ENCODE peak calls at places on chromosomes 13 and 19, in five cellular contexts. G is stomach, B is H1, C is prostate gland, M is K562. Q is an unnamed sample. For H3K4me1, the result is how much of the 10 kb centered on the place peaks cover.

GRCh38 chr19:4713384-4713951 is 10.2 kb downstream of the DPP9 start:
- DNase-seq in G (peak), C (peak), B (no peak), M (no peak), Q (peak)

GRCh38 chr13:110163020-110163658 is 143.8 kb downstream of the COL4A1 start:
- DNase-seq in M (no peak), G (no peak), B (no peak), C (no peak), Q (no peak)

GRCh38 chr19:35717665-35718344 is at the start of gene KMT2B:
- DNase-seq in B (no peak), G (peak), M (peak), C (no peak), Q (peak)

GRCh38 chr19:48595833-48596232 is 10.7 kb upstream of the SPACA4 start:
- DNase-seq in G (no peak), C (no peak), M (no peak), B (no peak), Q (no peak)

GRCh38 chr19:19321143-19321577 is 531 bp downstream of the MAU2 start:
- DNase-seq in G (no peak), B (no peak), C (no peak), M (peak), Q (no peak)

GRCh38 chr13:86581711-86582110 is 782.5 kb upstream of the SLITRK6 start:
- DNase-seq in C (no peak), M (no peak), B (no peak), G (no peak), Q (no peak)

GRCh38 chr13:49840266-49840665 is 47.8 kb upstream of the KPNA3 start:
- DNase-seq in G (no peak), B (no peak), M (no peak), C (no peak), Q (no peak)

GRCh38 chr13:51322826-51323225 is 16.7 kb upstream of the SERPINE3 start:
- DNase-seq in G (no peak), B (no peak), C (no peak), M (no peak), Q (no peak)

GRCh38 chr19:2491130-2491801 is 15.3 kb downstream of the GADD45B start:
- DNase-seq in M (no peak), B (no peak), G (peak), C (peak), Q (no peak)

GRCh38 chr13:60019119-60019993 is 144.4 kb downstream of the DIAPH3 start:
- DNase-seq in C (no peak), M (no peak), B (no peak), G (no peak), Q (no peak)

GRCh38 chr13:25872871-25873607 is 178.8 kb downstream of the SHISA2 start:
- DNase-seq in C (no peak), G (no peak), M (no peak), B (no peak), Q (no peak)

GRCh38 chr19:5042556-5042955 is 73.6 kb downstream of the KDM4B start:
- DNase-seq in G (no peak), B (no peak), M (no peak), C (no peak), Q (no peak)

GRCh38 chr19:7899751-7900352 is 3.8 kb upstream of the MAP2K7 start:
- DNase-seq in C (no peak), B (no peak), M (no peak), G (no peak), Q (no peak)

GRCh38 chr13:30409911-30410704 is 12.2 kb upstream of the UBE2L5 start:
- DNase-seq in C (no peak), M (no peak), G (no peak), B (no peak), Q (peak)

GRCh38 chr19:33771308-33772101 is 25.2 kb upstream of the KCTD15 start:
- DNase-seq in B (peak), G (peak), M (peak), C (peak), Q (peak)

GRCh38 chr19:14407889-14408640 is 11.1 kb downstream of the DDX39A start:
- DNase-seq in B (no peak), G (peak), C (no peak), M (no peak), Q (no peak)
- TF ChIP-seq POLR2AphosphoS5 in B (peak), G (no peak), C (no peak), M (peak), Q (no peak)

GRCh38 chr13:46386426-46386995 is 541 bp downstream of the RUBCNL start:
- DNase-seq in G (no peak), C (no peak), M (no peak), B (no peak), Q (no peak)

GRCh38 chr13:46388308-46388707 is 1.3 kb upstream of the RUBCNL start:
- DNase-seq in C (no peak), M (no peak), G (no peak), B (no peak), Q (no peak)

GRCh38 chr13:46388846-46389245 is 1.8 kb upstream of the RUBCNL start:
- DNase-seq in G (no peak), B (no peak), M (no peak), C (no peak), Q (no peak)

GRCh38 chr13:46385946-46386345 is 1.1 kb downstream of the RUBCNL start:
- DNase-seq in B (no peak), M (no peak), C (no peak), G (no peak), Q (no peak)

DNA sequence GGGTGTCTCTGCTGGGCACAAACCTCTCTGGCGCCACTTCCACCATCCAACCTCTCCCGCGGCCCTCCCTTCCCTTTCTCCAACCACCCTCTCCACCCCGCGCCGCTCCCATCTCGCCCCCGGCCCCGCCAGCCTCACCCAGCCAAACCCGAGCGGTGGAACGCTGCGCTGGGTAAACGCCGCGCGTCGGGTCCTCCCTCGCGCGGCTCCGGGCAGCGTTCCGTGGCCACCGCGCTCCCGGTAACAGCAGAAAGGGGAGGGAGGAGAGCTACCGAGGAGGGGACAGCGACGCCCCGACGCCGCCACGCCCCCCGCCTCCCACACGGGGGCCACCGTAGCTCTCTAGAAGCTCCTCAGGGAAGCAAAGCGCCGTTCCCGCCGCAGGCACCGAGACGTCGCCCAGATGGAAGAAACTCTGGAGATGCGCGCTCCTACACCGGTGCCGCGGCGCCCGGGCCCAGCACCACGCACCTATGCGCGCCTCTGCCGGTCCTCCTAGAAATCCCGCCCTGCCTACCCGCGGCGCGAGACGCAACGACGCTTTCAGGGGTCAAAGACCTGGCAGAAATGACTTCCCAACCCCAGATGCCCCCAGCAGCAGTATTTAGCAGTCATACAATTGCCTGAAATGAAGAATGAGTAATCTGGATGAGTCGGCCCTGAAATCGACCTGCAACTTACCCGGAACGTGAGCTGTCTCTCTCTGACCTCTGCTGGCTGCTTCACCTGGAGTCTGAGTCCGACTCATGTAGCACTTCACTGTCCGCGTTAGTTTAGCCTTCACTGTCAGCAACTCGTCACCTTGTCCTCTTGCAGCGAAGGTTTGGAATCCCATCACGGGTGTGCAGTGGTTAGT is at the start of gene RUBCNL:
- DNase-seq in M (no peak), C (no peak), B (no peak), G (no peak), Q (no peak)
- H3K4me1 ChIP-seq in M (under half), C (under half), B (under half), G (under half), Q (under half)

GRCh38 chr13:44141725-44142539 is 231.7 kb upstream of the SERP2 start:
- DNase-seq in B (peak), M (peak), G (peak), C (peak), Q (peak)
- TF ChIP-seq POLR2A in B (peak), M (peak), G (peak), C (peak), Q (peak)

GRCh38 chr19:56856822-56857221 is 16.3 kb upstream of the PEG3 start:
- DNase-seq in G (no peak), C (no peak), B (no peak), M (no peak), Q (no peak)
- TF ChIP-seq POLR2AphosphoS5 in G (no peak), C (no peak), B (no peak), M (no peak), Q (peak)

DNA sequence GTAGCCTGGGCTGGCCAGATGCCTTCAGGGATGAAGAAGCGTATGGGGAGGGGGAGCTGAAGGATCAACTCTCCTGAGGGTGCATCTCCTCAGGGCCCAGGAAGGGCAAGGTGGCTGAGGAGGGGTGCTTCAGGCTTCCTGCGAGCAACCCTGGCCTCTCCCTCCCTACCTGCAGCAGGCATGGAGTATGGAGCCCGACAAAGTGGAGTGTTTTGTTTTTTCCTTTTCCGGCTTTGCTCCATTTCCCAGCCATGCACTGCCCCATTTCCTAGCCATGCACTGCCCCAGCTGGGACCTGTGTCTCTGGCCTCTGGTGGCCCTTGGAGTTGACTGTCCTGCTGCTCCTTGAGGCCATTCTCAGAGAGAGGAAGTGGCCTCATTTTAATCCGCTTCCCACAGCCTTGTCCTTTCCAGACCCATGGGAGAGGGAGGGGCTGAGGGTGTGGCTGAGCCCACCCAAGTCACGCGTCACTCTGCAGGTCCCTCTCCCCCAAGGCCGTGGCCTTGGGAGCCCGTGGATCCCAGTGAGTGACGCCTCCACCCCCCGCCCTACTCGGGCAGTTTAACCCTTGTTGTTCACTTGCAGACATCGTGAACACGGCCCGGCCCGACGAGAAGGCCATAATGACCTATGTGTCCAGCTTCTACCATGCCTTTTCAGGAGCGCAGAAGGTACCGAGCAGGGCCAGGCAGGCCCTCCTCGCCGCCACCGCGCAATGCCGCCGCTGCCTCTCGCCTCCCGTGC is 34.4 kb downstream of the CAPN12 start:
- DNase-seq in M (no peak), G (no peak), B (no peak), C (no peak), Q (no peak)
- H3K4me1 ChIP-seq in M (under half), G (half or more), B (under half), C (under half), Q (half or more)

GRCh38 chr19:52962394-52963228 is at the start of gene ZNF816:
- DNase-seq in G (peak), B (peak), C (peak), M (peak), Q (peak)
- TF ChIP-seq POLR2A in G (no peak), B (peak), C (peak), M (peak), Q (no peak)

DNA sequence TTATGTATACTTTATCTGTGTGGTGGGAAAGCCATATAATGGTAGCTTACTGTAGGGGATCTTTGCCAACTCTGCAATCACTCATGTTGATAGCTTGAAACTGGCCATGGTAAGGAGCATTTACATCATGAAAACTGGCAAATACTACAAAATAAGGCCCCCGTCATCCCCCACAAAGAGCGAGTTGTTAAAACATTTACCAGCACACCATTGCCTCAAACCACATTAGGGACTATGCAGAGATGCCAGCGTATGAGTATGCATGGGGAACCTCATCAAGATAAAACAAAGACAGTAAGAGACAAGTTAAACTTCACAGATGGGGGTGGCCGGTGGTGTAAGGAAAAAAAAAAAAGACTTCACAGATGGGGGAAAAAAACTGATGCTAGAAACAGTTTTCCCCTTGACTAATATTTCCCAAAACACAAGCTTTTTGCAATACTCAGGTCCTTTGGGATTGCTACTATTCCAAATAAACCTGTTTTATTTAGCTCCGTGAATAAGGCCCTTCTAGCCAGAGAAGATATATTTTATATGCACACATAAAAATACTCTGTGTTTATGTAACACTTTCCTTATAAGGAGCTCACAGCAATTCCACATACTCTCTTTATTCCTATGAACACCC is 70.6 kb upstream of the SERP2 start:
- DNase-seq in C (no peak), B (no peak), G (no peak), M (no peak), Q (peak)
- TF ChIP-seq POLR2AphosphoS5 in C (no peak), B (no peak), G (no peak), M (no peak), Q (peak)

DNA sequence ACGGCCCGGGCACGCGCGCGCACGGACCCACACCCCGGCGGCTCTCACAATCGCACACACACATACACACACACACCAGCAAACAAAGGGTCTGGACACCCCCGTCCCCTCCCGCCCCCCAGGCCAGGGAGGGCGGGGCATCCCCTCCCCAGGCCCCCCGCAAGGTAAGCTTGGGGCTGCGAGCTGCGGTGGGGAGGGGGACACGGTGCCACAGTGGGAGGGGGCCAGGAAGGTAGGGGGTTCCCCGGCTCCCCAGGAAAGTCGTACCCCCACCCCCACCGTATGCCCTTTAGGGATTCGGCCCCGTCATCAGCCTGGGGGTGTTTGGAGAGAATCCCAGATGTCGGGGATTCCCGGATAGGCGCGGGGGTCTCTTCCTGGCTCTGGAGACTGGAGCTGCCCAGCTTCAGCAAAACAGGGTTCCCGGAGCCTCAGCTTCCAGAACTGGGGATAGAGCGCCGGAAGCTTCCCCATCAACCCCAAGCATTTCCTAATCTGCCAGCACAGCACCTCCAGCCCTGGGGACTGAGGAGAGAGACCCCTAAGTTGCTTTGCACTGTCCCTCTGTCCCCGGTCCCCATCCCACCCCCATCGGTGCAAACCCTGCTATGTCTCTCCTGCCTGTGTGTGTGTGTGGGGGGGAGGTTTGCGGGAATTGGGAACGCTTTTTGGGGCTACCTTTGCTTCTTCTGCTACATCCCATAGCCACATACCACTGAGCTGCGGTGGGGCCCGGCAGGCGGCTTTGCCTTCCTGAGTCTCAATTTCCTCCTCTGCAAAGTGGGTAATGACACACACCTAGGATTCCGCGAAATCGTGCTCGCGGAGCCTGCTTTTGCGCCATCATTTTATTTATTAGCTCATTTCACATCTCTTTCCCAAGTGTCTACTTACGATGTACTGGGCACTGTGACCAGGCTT is 1.8 kb upstream of the CDC37 start:
- DNase-seq in G (no peak), M (no peak), C (no peak), B (no peak), Q (no peak)
- H3K4me1 ChIP-seq in G (half or more), M (under half), C (under half), B (under half), Q (under half)

GRCh38 chr19:18060472-18060871 is 26.3 kb downstream of the IL12RB1 start:
- DNase-seq in M (peak), G (no peak), B (no peak), C (no peak), Q (no peak)
- TF ChIP-seq POLR2A in M (no peak), G (no peak), B (no peak), C (no peak), Q (no peak)

Q was measured in sigmoid colon.